ENCODE peak calls at places on chromosomes 6 and 20, in six cellular contexts. F is Peyer's patch, N is right lobe of liver, V is sigmoid colon, M is tibial artery, G is fibroblast of lung. U is an unnamed sample.

GRCh38 chr6:117477988-117478852 is 4.3 kb upstream of the DCBLD1 start:
- DNase-seq in F (peak), M (no peak), N (no peak), G (no peak), V (no peak), U (no peak)

GRCh38 chr20:41308290-41308691 is 9.2 kb downstream of the ZHX3 start:
- DNase-seq in G (peak), V (no peak), M (no peak), N (no peak), F (no peak), U (no peak)

GRCh38 chr20:62921119-62921687 is 5.1 kb downstream of the DIDO1 start:
- DNase-seq in G (peak), N (peak), M (no peak), V (no peak), F (peak), U (no peak)

GRCh38 chr6:41027251-41027650 is 11.8 kb downstream of the UNC5CL start:
- DNase-seq in F (no peak), N (no peak), G (no peak), M (no peak), V (no peak), U (no peak)

GRCh38 chr6:121847806-121848522 is 412.5 kb downstream of the GJA1 start:
- DNase-seq in F (no peak), M (no peak), N (no peak), G (no peak), V (no peak), U (no peak)

GRCh38 chr6:117502580-117502979 is 20.1 kb downstream of the DCBLD1 start:
- DNase-seq in F (no peak), M (no peak), N (no peak), G (peak), V (no peak), U (no peak)

GRCh38 chr6:138716971-138717370 is 56.6 kb upstream of the CCDC28A start:
- DNase-seq in V (no peak), G (no peak), M (no peak), F (no peak), N (no peak), U (no peak)

GRCh38 chr6:3732345-3733141 is 19.0 kb downstream of the PXDC1 start:
- DNase-seq in V (peak), G (peak), F (peak), N (peak), M (peak), U (no peak)

GRCh38 chr6:40359808-40360207 is 227.4 kb downstream of the LRFN2 start:
- DNase-seq in N (no peak), F (no peak), G (no peak), M (no peak), V (no peak), U (no peak)

GRCh38 chr6:137044366-137045220 is at the start of gene IL20RA:
- DNase-seq in F (no peak), M (no peak), G (peak), V (peak), N (peak), U (no peak)

GRCh38 chr6:53961679-53962370 is 149.4 kb upstream of the MLIP start:
- DNase-seq in G (peak), V (no peak), F (no peak), M (no peak), N (no peak), U (no peak)

GRCh38 chr20:56247954-56248782 is at the start of gene MC3R:
- DNase-seq in F (peak), V (no peak), N (peak), G (peak), M (no peak), U (no peak)

GRCh38 chr6:135088818-135089809 is 34.5 kb upstream of the HBS1L start:
- DNase-seq in M (no peak), G (peak), F (no peak), N (no peak), V (no peak), U (no peak)
- TF ChIP-seq CTCF in M (peak), G (peak), F (peak), N (peak), V (no peak), U (no peak)

GRCh38 chr6:86331889-86332288 is 605.4 kb upstream of the HTR1E start:
- DNase-seq in G (no peak), V (no peak), M (no peak), F (no peak), N (no peak), U (no peak)
- H3K4me3 ChIP-seq in G (no peak), V (no peak), M (no peak), F (no peak), N (no peak), U (no peak)

GRCh38 chr6:131519670-131520436 is 53.2 kb upstream of the ARG1 start:
- DNase-seq in N (no peak), G (peak), M (no peak), V (no peak), F (peak), U (no peak)
- H3K27ac ChIP-seq in N (no peak), G (no peak), M (no peak), V (no peak), F (no peak), U (no peak)

GRCh38 chr20:51378171-51378928 is 164.2 kb downstream of the NFATC2 start:
- DNase-seq in F (no peak), G (no peak), M (no peak), V (peak), N (no peak), U (no peak)
- TF ChIP-seq CTCF in F (no peak), G (no peak), M (no peak), V (no peak), N (peak), U (no peak)

DNA sequence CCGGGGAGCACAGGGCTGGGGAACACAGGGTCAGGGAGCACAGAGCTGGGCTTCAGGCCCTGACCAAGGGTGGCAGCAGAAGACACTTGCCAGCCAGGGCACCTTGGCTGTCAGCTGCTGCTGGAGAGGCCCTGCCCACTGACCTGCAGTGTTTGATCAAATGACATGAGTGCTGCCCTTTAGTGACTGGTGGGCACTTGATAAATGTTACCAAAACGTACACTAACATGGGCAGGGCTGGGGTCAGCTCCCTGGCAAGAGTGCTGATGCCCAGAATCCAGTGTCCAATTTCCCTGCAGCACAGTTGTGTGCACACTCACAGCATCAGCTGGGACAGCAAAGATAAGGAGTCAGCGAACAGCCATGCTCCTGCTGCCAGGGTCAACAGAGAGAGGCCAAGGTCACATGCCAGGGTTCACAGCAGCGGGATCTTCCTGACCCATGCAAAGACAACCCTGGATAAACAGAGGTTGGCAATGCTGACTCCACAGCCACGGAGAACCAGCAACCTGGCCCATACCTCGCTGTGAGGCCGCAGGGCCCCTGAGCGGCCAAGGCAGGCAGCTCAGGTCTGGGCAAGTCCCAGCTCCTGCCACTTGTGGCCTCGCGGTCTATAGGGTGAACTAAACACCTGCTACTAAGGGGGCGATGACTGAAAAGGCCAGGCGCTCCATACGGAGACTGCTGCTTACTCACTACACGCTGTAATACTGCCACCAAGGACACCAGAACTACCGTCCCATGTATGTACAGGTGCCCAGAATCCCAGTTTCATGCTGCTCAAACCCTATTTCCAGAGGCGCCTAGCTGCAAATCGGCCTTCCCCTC is 46.3 kb downstream of the NINL start:
- DNase-seq in N (peak), F (no peak), M (no peak), G (no peak), V (no peak), U (no peak)
- H3K4me3 ChIP-seq in N (peak), F (peak), M (peak), G (peak), V (peak), U (peak)

GRCh38 chr20:42889517-42889916 is 300.2 kb downstream of the PTPRT start:
- DNase-seq in V (no peak), M (no peak), N (no peak), F (no peak), G (no peak), U (no peak)

GRCh38 chr20:42895062-42895461 is 294.6 kb downstream of the PTPRT start:
- DNase-seq in V (no peak), F (no peak), G (no peak), N (no peak), M (no peak), U (no peak)
- H3K27ac ChIP-seq in V (no peak), F (no peak), G (no peak), N (no peak), M (no peak), U (no peak)

DNA sequence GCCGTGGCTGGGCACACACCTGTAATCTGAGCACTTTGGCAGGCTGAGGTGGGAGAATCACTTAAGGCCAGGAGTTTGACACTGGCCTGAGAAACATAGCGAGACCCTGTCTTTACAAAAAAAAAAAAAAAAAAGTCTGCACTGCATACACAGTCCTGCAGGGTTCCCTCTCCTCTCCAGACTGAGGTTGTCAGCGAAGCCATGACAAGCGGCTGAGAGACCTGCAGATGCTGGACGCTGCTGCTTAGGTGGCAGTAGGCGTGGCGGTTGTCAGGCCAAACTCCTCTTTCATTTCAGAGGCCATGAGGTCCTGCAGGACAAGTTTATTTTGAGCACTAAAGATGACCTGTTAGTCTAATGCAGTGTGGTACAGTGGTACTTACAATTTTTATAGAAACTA is 86.5 kb downstream of the FAM120B start:
- DNase-seq in N (no peak), F (no peak), V (no peak), M (no peak), G (no peak), U (no peak)
- TF ChIP-seq CTCF in N (no peak), F (no peak), V (no peak), M (no peak), G (no peak), U (no peak)

DNA sequence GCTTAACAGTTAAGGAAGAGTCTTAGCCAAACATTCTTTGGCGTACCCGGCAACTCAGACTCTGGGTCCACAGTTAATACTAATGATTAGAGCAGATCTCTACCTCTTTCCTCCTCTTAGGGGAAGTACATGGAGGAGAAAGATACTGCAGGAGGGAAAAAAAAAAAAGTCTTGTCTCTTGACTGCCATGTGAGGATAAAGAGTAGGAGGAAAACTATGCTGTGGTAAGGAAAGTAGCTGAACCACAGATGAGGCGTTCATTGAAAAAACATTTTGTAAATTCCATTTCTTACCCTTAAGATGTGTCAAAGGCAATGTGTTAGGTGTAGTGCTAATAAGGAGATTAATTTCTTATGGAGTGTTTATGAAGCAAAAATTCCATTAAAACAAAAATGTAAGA is 43.9 kb upstream of the MARCKS start:
- DNase-seq in V (no peak), M (no peak), G (peak), N (no peak), F (no peak), U (no peak)
- H3K4me3 ChIP-seq in V (no peak), M (no peak), G (no peak), N (no peak), F (no peak), U (no peak)

GRCh38 chr6:35427435-35427834 is 24.7 kb upstream of the FANCE start:
- DNase-seq in N (no peak), M (no peak), F (no peak), G (no peak), V (no peak), U (no peak)
- H3K27ac ChIP-seq in N (no peak), M (no peak), F (no peak), G (peak), V (no peak), U (no peak)

GRCh38 chr20:49798718-49799117 is 13.9 kb upstream of the SLC9A8 start:
- DNase-seq in M (no peak), G (no peak), F (no peak), N (no peak), V (no peak), U (no peak)
- TF ChIP-seq CTCF in M (no peak), G (no peak), F (no peak), N (no peak), V (no peak), U (no peak)